ENCODE peak calls at places on chromosomes 5 and 9, in seven cellular contexts. P is left ventricle myocardium inferior; E is smooth muscle cell of the brain vasculature; M is activated naive CD4-positive, alpha-beta T cell treated with Interleukin-2 at 50 U/mL for 16 hours; V is kidney; O is HEK293T; L is breast epithelium. Z is an unnamed sample.

GRCh38 chr5:431001-431710 is 11.8 kb upstream of the EXOC3 start:
- DNase-seq in V (peak), L (no peak), P (no peak), O (peak), E (no peak), M (peak), Z (peak)

GRCh38 chr9:2923810-2924768 is 80.2 kb upstream of the PUM3 start:
- DNase-seq in V (no peak), O (peak), L (no peak), M (no peak), P (no peak), E (no peak), Z (no peak)

GRCh38 chr5:171755354-171755821 is 30.2 kb upstream of the SMIM23 start:
- DNase-seq in O (no peak), M (no peak), E (no peak), L (no peak), P (no peak), V (no peak), Z (no peak)

GRCh38 chr9:37938121-37938906 is 34.4 kb upstream of the SLC25A51 start:
- DNase-seq in P (no peak), V (no peak), L (no peak), M (no peak), E (no peak), O (peak), Z (no peak)

GRCh38 chr9:34759432-34760134 is 49.6 kb upstream of the CCL21 start:
- DNase-seq in V (no peak), M (no peak), E (no peak), P (no peak), L (no peak), O (no peak), Z (no peak)

GRCh38 chr5:139294372-139295165 is 1.0 kb downstream of the MATR3 start:
- DNase-seq in E (peak), O (peak), V (peak), P (peak), L (peak), M (peak), Z (peak)

GRCh38 chr5:74275204-74275992 is 365.1 kb downstream of the ENC1 start:
- DNase-seq in L (no peak), V (no peak), E (no peak), P (no peak), M (no peak), O (no peak), Z (no peak)

GRCh38 chr9:33375238-33375840 is 27.0 kb downstream of the AQP7 start:
- DNase-seq in E (no peak), M (no peak), P (no peak), L (no peak), V (no peak), O (peak), Z (no peak)

GRCh38 chr5:9125852-9126251 is 420.0 kb downstream of the SEMA5A start:
- DNase-seq in O (no peak), M (no peak), E (no peak), P (no peak), V (no peak), L (no peak), Z (no peak)

GRCh38 chr9:8871796-8872470 is 1072.4 kb upstream of the DMAC1 start:
- DNase-seq in M (no peak), E (no peak), V (no peak), O (no peak), P (no peak), L (no peak), Z (no peak)

GRCh38 chr9:130448035-130448624 is 3.4 kb downstream of the ASS1 start:
- DNase-seq in O (no peak), L (no peak), P (no peak), M (peak), V (no peak), E (no peak), Z (no peak)

GRCh38 chr9:114302727-114303126 is 20.2 kb upstream of the ORM1 start:
- DNase-seq in P (no peak), V (peak), L (no peak), O (no peak), M (no peak), E (no peak), Z (peak)

GRCh38 chr9:13215791-13216554 is 63.5 kb downstream of the MPDZ start:
- DNase-seq in O (no peak), E (no peak), M (no peak), V (no peak), L (no peak), P (no peak), Z (no peak)

GRCh38 chr9:72551306-72551705 is 29.9 kb downstream of the TMC1 start:
- DNase-seq in M (no peak), E (no peak), O (no peak), L (no peak), P (no peak), V (no peak), Z (no peak)